ENCODE peak calls at places on chromosomes 2 and 18, in five cellular contexts. One of them, this sample, is unnamed.

GRCh38 chr2:2831656-2832055 is 500.6 kb upstream of the MYT1L start:
- DNase-seq in A549: no peak
- DNase-seq in K562: no peak
- DNase-seq in GM12878: no peak
- DNase-seq in WTC11: peak
- DNase-seq in this sample: no peak

GRCh38 chr2:199484927-199485326 is 27.2 kb upstream of the SATB2 start:
- DNase-seq in A549: peak
- DNase-seq in WTC11: peak
- DNase-seq in GM12878: no peak
- DNase-seq in K562: peak
- DNase-seq in this sample: no peak

GRCh38 chr2:120935339-120936313 is 200.0 kb downstream of the GLI2 start:
- DNase-seq in K562: no peak
- DNase-seq in GM12878: no peak
- DNase-seq in WTC11: no peak
- DNase-seq in A549: peak
- DNase-seq in this sample: peak

GRCh38 chr2:79776461-79777146 is 263.8 kb downstream of the CTNNA2 start:
- DNase-seq in A549: no peak
- DNase-seq in GM12878: no peak
- DNase-seq in K562: no peak
- DNase-seq in WTC11: no peak
- DNase-seq in this sample: no peak

GRCh38 chr18:79566841-79567370 is 112.7 kb upstream of the CTDP1 start:
- DNase-seq in K562: no peak
- DNase-seq in A549: no peak
- DNase-seq in WTC11: no peak
- DNase-seq in GM12878: no peak
- DNase-seq in this sample: no peak

GRCh38 chr2:182144780-182145170 is 159.1 kb downstream of the PPP1R1C start:
- DNase-seq in A549: no peak
- DNase-seq in K562: no peak
- DNase-seq in GM12878: no peak
- DNase-seq in WTC11: no peak
- DNase-seq in this sample: no peak

GRCh38 chr18:12989397-12990127 is 1.6 kb upstream of the CEP192 start:
- DNase-seq in K562: peak
- DNase-seq in GM12878: no peak
- DNase-seq in A549: no peak
- DNase-seq in WTC11: no peak
- DNase-seq in this sample: no peak

GRCh38 chr2:41199320-41199719 is 747.4 kb upstream of the SLC8A1 start:
- DNase-seq in A549: no peak
- DNase-seq in WTC11: no peak
- DNase-seq in GM12878: no peak
- DNase-seq in K562: no peak
- DNase-seq in this sample: no peak

GRCh38 chr2:8676191-8676914 is 5.5 kb upstream of the ID2 start:
- DNase-seq in K562: no peak
- DNase-seq in WTC11: peak
- DNase-seq in A549: no peak
- DNase-seq in GM12878: no peak
- DNase-seq in this sample: no peak

GRCh38 chr2:128250409-128251025 is 68.2 kb downstream of the HS6ST1 start:
- DNase-seq in GM12878: no peak
- DNase-seq in WTC11: no peak
- DNase-seq in K562: peak
- DNase-seq in A549: no peak
- DNase-seq in this sample: no peak

GRCh38 chr2:174697267-174697666 is 67.0 kb downstream of the CHRNA1 start:
- DNase-seq in K562: peak
- DNase-seq in WTC11: peak
- DNase-seq in A549: peak
- DNase-seq in GM12878: no peak
- DNase-seq in this sample: peak

DNA sequence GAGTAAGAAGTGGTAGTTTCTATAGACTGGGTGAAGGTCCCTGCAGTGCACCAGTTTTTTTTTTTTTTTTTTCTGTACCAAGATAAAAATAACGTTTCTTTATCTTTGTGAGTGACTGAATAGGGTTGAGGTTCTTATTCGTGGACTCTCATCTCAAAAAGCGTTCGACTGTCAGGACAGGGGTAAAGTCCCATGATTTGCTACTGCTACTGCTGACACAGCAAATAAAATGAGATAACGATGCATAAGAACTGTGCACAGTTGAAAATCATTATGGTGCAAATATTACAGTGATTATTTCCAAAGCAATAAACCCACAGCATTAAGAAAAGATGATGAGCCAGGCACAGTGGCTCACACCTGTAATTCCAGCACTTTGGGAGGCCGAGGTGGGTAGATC is 482.0 kb upstream of the CHST9 start:
- DNase-seq in A549: no peak
- DNase-seq in WTC11: no peak
- DNase-seq in K562: no peak
- DNase-seq in GM12878: no peak
- DNase-seq in this sample: no peak
- TF ChIP-seq ESRRA in A549: no peak
- TF ChIP-seq ESRRA in WTC11: no peak
- TF ChIP-seq ESRRA in K562: no peak
- TF ChIP-seq ESRRA in GM12878: no peak
- TF ChIP-seq ESRRA in this sample: no peak

DNA sequence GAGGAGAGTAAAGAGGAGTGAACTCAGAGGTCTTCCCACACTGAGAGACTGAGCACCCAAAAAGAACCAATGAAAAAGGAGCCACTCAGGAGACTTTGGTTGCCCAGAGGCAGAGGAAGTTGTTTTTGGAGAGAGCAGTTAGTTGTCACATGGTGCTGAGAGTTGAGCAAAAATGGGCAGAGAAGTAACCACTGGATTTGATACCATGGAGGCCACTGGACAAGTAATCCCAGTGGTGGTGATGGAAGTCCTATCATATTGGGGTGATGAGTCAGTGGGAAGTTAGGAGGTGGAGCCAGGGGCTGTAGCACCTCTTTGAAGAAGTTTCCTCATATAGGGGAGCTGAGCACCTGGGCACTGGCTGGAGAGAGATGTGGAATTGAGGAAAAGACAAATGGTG is 235.8 kb downstream of the TPGS2 start:
- DNase-seq in K562: no peak
- DNase-seq in GM12878: no peak
- DNase-seq in A549: no peak
- DNase-seq in WTC11: no peak
- DNase-seq in this sample: no peak
- TF ChIP-seq ESRRA in K562: no peak
- TF ChIP-seq ESRRA in GM12878: no peak
- TF ChIP-seq ESRRA in A549: no peak
- TF ChIP-seq ESRRA in WTC11: no peak
- TF ChIP-seq ESRRA in this sample: no peak

GRCh38 chr2:223758131-223758840 is 79.1 kb downstream of the AP1S3 start:
- DNase-seq in K562: no peak
- DNase-seq in GM12878: no peak
- DNase-seq in A549: no peak
- DNase-seq in WTC11: no peak
- DNase-seq in this sample: no peak

GRCh38 chr2:223764796-223765195 is 72.6 kb downstream of the AP1S3 start:
- DNase-seq in GM12878: no peak
- DNase-seq in A549: no peak
- DNase-seq in WTC11: no peak
- DNase-seq in K562: no peak
- DNase-seq in this sample: no peak

GRCh38 chr2:223762853-223763252 is 74.5 kb downstream of the AP1S3 start:
- DNase-seq in A549: no peak
- DNase-seq in K562: no peak
- DNase-seq in WTC11: no peak
- DNase-seq in GM12878: no peak
- DNase-seq in this sample: peak

GRCh38 chr2:223760838-223761502 is 76.4 kb downstream of the AP1S3 start:
- DNase-seq in GM12878: peak
- DNase-seq in A549: peak
- DNase-seq in WTC11: peak
- DNase-seq in K562: peak
- DNase-seq in this sample: peak

GRCh38 chr2:223759569-223760430 is 77.6 kb downstream of the AP1S3 start:
- DNase-seq in GM12878: no peak
- DNase-seq in K562: no peak
- DNase-seq in A549: peak
- DNase-seq in WTC11: no peak
- DNase-seq in this sample: peak
- TF ChIP-seq ESRRA in GM12878: no peak
- TF ChIP-seq ESRRA in K562: no peak
- TF ChIP-seq ESRRA in A549: no peak
- TF ChIP-seq ESRRA in WTC11: no peak
- TF ChIP-seq ESRRA in this sample: no peak

GRCh38 chr2:147603434-147604225 is 241.2 kb upstream of the ACVR2A start:
- DNase-seq in WTC11: no peak
- DNase-seq in GM12878: no peak
- DNase-seq in K562: no peak
- DNase-seq in A549: no peak
- DNase-seq in this sample: no peak
- TF ChIP-seq ESRRA in WTC11: no peak
- TF ChIP-seq ESRRA in GM12878: no peak
- TF ChIP-seq ESRRA in K562: no peak
- TF ChIP-seq ESRRA in A549: no peak
- TF ChIP-seq ESRRA in this sample: no peak

DNA sequence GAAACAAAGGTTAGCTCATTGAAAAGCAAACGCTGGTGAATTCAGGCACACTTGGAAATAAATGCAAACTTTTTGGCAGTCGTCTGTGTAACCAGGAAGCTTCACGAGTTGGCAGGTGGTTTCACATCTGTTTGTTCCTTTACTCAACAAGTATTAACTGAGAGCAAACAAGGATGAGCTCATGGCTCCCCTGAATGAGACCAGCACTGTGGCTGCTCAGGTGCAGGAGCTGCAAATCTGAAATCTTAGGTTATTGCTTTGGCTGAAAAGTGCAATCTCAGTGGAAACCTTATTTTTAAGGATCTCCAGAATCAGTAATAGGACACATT is 46.3 kb downstream of the SH3RF3 start:
- DNase-seq in GM12878: no peak
- DNase-seq in A549: no peak
- DNase-seq in WTC11: no peak
- DNase-seq in K562: no peak
- DNase-seq in this sample: no peak
- TF ChIP-seq ESRRA in GM12878: no peak
- TF ChIP-seq ESRRA in A549: no peak
- TF ChIP-seq ESRRA in WTC11: no peak
- TF ChIP-seq ESRRA in K562: no peak
- TF ChIP-seq ESRRA in this sample: no peak

GRCh38 chr2:230828272-230828961 is 36.3 kb upstream of the ITM2C start:
- DNase-seq in GM12878: no peak
- DNase-seq in A549: no peak
- DNase-seq in K562: no peak
- DNase-seq in WTC11: peak
- DNase-seq in this sample: no peak
- TF ChIP-seq ESRRA in GM12878: no peak
- TF ChIP-seq ESRRA in A549: no peak
- TF ChIP-seq ESRRA in K562: no peak
- TF ChIP-seq ESRRA in WTC11: no peak
- TF ChIP-seq ESRRA in this sample: no peak

This sample was measured in HepG2.